ENCODE peak calls at places on chromosomes 4 and X, in seven cellular contexts. O, J, H, X, D, N and S are unnamed samples.

GRCh38 chr4:76060506-76060905 is 14.0 kb upstream of the ART3 start:
- DNase-seq in O (no peak), J (no peak), H (no peak), X (no peak), D (no peak), N (no peak), S (no peak)

GRCh38 chr4:13905543-13905942 is 278.0 kb upstream of the BOD1L1 start:
- DNase-seq in O (no peak), J (no peak), H (no peak), X (no peak), D (no peak), N (no peak), S (peak)

GRCh38 chr4:40270609-40271008 is 64.5 kb upstream of the CHRNA9 start:
- DNase-seq in O (no peak), J (no peak), H (no peak), X (no peak), D (no peak), N (no peak), S (no peak)

GRCh38 chrX:74231625-74232024 is 72.4 kb upstream of the ZCCHC13 start:
- DNase-seq in O (no peak), J (no peak), H (no peak), X (no peak), D (no peak), N (no peak), S (no peak)

GRCh38 chr4:57051100-57051499 is 59.1 kb downstream of the IGFBP7 start:
- DNase-seq in O (no peak), J (no peak), H (no peak), X (no peak), D (no peak), N (no peak), S (no peak)

GRCh38 chrX:13659057-13659456 is 6.1 kb downstream of the TCEANC start:
- DNase-seq in O (no peak), J (no peak), H (no peak), X (no peak), D (no peak), N (no peak), S (no peak)

GRCh38 chrX:24979081-24979480 is 36.7 kb downstream of the ARX start:
- DNase-seq in O (no peak), J (no peak), H (no peak), X (no peak), D (no peak), N (no peak), S (no peak)

GRCh38 chr4:6056976-6057766 is 38.9 kb upstream of the C4orf50 start:
- DNase-seq in O (no peak), J (no peak), H (no peak), X (no peak), D (peak), N (no peak), S (no peak)

GRCh38 chr4:153789741-153790651 is 1.1 kb upstream of the SFRP2 start:
- DNase-seq in O (no peak), J (no peak), H (no peak), X (no peak), D (peak), N (no peak), S (no peak)

GRCh38 chr4:86950835-86951525 is 16.2 kb downstream of the AFF1 start:
- DNase-seq in O (no peak), J (no peak), H (no peak), X (no peak), D (no peak), N (no peak), S (no peak)

GRCh38 chr4:149311076-149311475 is 504.6 kb downstream of the IQCM start:
- DNase-seq in O (no peak), J (no peak), H (no peak), X (no peak), D (no peak), N (no peak), S (no peak)

GRCh38 chr4:27702710-27703431 is 842.2 kb downstream of the STIM2 start:
- DNase-seq in O (no peak), J (no peak), H (no peak), X (no peak), D (peak), N (no peak), S (no peak)

GRCh38 chr4:20074450-20074849 is 177.3 kb upstream of the SLIT2 start:
- DNase-seq in O (no peak), J (no peak), H (no peak), X (no peak), D (no peak), N (no peak), S (peak)

GRCh38 chr4:136768925-136769275 is 763.4 kb downstream of the PCDH18 start:
- DNase-seq in O (no peak), J (no peak), H (no peak), X (no peak), D (peak), N (no peak), S (no peak)

GRCh38 chrX:134743121-134743520 is 84.8 kb upstream of the PLAC1 start:
- DNase-seq in O (no peak), J (no peak), H (no peak), X (no peak), D (no peak), N (no peak), S (no peak)